ENCODE peak calls at places on chromosomes 5 and 9, in four cellular contexts. A is cardiac fibroblast, Z is suprapubic skin, V is OCI-LY7. S is an unnamed sample.

GRCh38 chr5:142748132-142748531 is 22.0 kb upstream of the ARHGAP26 start:
- DNase-seq in A (peak), Z (no peak), V (no peak), S (no peak)

GRCh38 chr9:106084702-106085101 is 390.4 kb downstream of the TMEM38B start:
- DNase-seq in A (no peak), Z (no peak), V (no peak), S (no peak)

GRCh38 chr9:32161209-32161608 is 223.2 kb upstream of the ACO1 start:
- DNase-seq in A (no peak), Z (no peak), V (no peak), S (no peak)

GRCh38 chr5:119418782-119419101 is 33.6 kb upstream of the HSD17B4 start:
- DNase-seq in A (no peak), Z (no peak), V (peak), S (no peak)

GRCh38 chr9:132214027-132214622 is 52.3 kb downstream of the NTNG2 start:
- DNase-seq in A (peak), Z (no peak), V (no peak), S (no peak)

GRCh38 chr5:65994117-65994786 is 67.9 kb downstream of the ERBIN start:
- DNase-seq in A (no peak), Z (no peak), V (no peak), S (no peak)

GRCh38 chr9:134625361-134626140 is 16.1 kb upstream of the COL5A1 start:
- DNase-seq in A (peak), Z (peak), V (no peak), S (no peak)

GRCh38 chr9:93649610-93650261 is 73.4 kb downstream of the PHF2 start:
- DNase-seq in A (no peak), Z (no peak), V (no peak), S (no peak)

GRCh38 chr5:74441616-74442015 is 198.9 kb downstream of the ENC1 start:
- DNase-seq in A (no peak), Z (no peak), V (no peak), S (no peak)

GRCh38 chr5:45695680-45696093 is 493 bp downstream of the HCN1 start:
- DNase-seq in A (no peak), Z (no peak), V (no peak), S (peak)

GRCh38 chr9:120936011-120936763 is 9.6 kb upstream of the TRAF1 start:
- DNase-seq in A (peak), Z (peak), V (peak), S (peak)

GRCh38 chr9:69496803-69497450 is 171.9 kb downstream of the ENTREP1 start:
- DNase-seq in A (no peak), Z (no peak), V (no peak), S (no peak)

GRCh38 chr9:134058716-134059115 is 9.1 kb downstream of the BRD3 start:
- DNase-seq in A (peak), Z (no peak), V (no peak), S (no peak)

GRCh38 chr5:6175172-6175855 is 203.0 kb downstream of the MED10 start:
- DNase-seq in A (no peak), Z (no peak), V (no peak), S (no peak)

GRCh38 chr5:172586118-172587060 is 54.7 kb upstream of the NEURL1B start:
- DNase-seq in A (no peak), Z (no peak), V (no peak), S (no peak)

GRCh38 chr5:144275329-144275728 is 104.7 kb downstream of the KCTD16 start:
- DNase-seq in A (no peak), Z (no peak), V (no peak), S (no peak)

GRCh38 chr5:68331202-68332108 is 115.9 kb downstream of the PIK3R1 start:
- DNase-seq in A (peak), Z (no peak), V (no peak), S (peak)

GRCh38 chr9:81141952-81142351 is 547.4 kb downstream of the TLE1 start:
- DNase-seq in A (no peak), Z (no peak), V (no peak), S (no peak)

GRCh38 chr5:58085800-58086199 is 374.1 kb downstream of the PLK2 start:
- DNase-seq in A (peak), Z (no peak), V (no peak), S (no peak)

GRCh38 chr5:97494465-97494864 is 311.4 kb upstream of the RIOK2 start:
- DNase-seq in A (no peak), Z (no peak), V (no peak), S (no peak)

GRCh38 chr5:14178671-14179211 is 35.6 kb downstream of the TRIO start:
- DNase-seq in A (peak), Z (no peak), V (no peak), S (no peak)

GRCh38 chr5:7904170-7904569 is 35.2 kb downstream of the MTRR start:
- DNase-seq in A (peak), Z (no peak), V (no peak), S (no peak)

GRCh38 chr5:52995095-52995494 is 5.9 kb downstream of the ITGA2 start:
- DNase-seq in A (no peak), Z (no peak), V (no peak), S (no peak)

GRCh38 chr5:158856295-158856694 is 243.4 kb downstream of the EBF1 start:
- DNase-seq in A (peak), Z (no peak), V (no peak), S (no peak)

GRCh38 chr5:108079754-108080153 is 302.1 kb downstream of the FBXL17 start:
- DNase-seq in A (peak), Z (no peak), V (no peak), S (no peak)

GRCh38 chr9:3567988-3568387 is 42.2 kb upstream of the RFX3 start:
- DNase-seq in A (no peak), Z (no peak), V (no peak), S (no peak)
- TF ChIP-seq CTCF in A (no peak), Z (no peak), V (no peak), S (no peak)

GRCh38 chr5:157740211-157740610 is 3.3 kb upstream of the LSM11 start:
- DNase-seq in A (no peak), Z (no peak), V (peak), S (peak)
- TF ChIP-seq CTCF in A (peak), Z (no peak), V (peak), S (peak)

GRCh38 chr9:34486572-34486971 is 28.0 kb downstream of the DNAI1 start:
- DNase-seq in A (no peak), Z (no peak), V (no peak), S (no peak)
- TF ChIP-seq CTCF in A (no peak), Z (no peak), V (no peak), S (no peak)

GRCh38 chr5:431001-431710 is 11.8 kb upstream of the EXOC3 start:
- DNase-seq in A (peak), Z (no peak), V (peak), S (peak)
- TF ChIP-seq CTCF in A (peak), Z (peak), V (peak), S (peak)

GRCh38 chr5:64637837-64638443 is 52.4 kb upstream of the SHISAL2B start:
- DNase-seq in A (peak), Z (no peak), V (no peak), S (no peak)
- TF ChIP-seq CTCF in A (peak), Z (no peak), V (no peak), S (peak)

DNA sequence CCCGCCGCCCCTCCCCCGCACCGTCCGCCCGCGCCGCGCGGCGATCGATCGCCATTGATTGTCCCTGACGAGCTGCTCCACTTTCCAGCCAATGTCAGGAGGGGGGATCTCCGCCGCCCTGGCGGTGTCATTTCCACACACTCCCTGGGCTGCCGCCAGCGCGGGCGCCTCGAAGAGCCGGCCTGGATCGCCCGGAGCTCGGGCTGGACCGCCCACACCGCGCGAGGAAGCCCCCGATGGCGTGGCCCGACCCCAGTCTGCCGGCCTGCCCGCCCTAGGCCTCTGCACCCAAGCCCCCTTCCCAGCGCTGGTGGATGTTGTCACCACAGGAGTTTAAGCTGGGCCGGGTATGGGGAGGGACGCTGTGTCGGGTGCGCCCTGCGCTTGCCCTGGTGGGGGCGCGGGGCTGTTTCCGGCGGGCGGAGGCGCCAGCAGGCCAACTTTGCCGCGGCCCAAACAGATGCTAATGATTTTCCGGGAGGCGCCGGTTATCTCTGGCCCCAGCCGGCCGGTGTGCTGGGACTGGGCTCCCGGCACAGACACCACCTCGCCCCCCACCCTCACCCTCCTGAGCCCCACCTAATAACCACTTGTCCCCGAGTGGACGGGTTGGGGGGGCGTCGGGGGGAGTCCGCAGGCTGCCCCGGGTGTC is 10.6 kb upstream of the CXXC5 start:
- DNase-seq in A (peak), Z (peak), V (peak), S (peak)
- TF ChIP-seq CTCF in A (no peak), Z (no peak), V (peak), S (peak)

GRCh38 chr5:82176115-82176514 is 102.0 kb downstream of the RPS23 start:
- DNase-seq in A (peak), Z (no peak), V (no peak), S (no peak)

GRCh38 chr5:82174919-82175219 is 103.3 kb downstream of the RPS23 start:
- DNase-seq in A (no peak), Z (no peak), V (no peak), S (no peak)

GRCh38 chr5:82169892-82170291 is 108.3 kb downstream of the RPS23 start:
- DNase-seq in A (no peak), Z (no peak), V (no peak), S (peak)

GRCh38 chr5:82178378-82178777 is 99.8 kb downstream of the RPS23 start:
- DNase-seq in A (no peak), Z (no peak), V (no peak), S (no peak)

DNA sequence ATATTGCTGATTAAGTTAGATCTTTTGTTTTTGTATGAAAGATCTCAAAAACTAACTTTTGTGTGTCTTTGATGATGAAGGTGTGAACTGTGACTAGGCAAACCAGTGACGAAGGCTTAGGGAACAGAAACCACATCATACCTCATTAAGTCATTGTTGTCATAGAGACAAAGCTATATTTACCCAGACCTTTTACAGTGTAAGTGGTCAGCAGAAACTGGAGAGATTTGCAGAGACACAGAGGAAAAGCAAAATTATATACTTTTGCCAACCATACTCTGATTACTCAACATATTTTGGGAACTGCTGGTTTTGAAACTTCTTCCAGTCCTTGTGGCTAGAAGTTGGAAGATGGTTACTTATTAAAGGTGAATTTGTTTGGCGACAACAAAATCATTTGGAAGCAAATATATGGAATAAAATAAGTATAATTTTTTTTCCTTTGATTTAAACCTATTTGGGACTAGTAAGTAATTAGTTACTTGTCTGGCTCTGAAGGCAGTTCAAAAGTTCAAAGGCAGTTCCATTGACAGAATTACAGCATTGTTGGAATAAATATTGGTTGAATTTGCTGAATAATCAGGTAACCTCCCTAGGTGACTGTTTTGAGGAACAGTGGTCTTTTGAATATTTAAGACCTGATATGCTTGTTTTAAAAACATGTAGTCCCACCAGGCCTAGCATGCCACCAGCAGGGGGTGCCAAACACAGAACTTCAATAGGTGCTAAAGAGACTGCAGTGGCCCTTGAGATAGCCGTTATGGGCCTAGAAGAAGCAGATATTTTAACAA is 103.8 kb downstream of the RPS23 start:
- DNase-seq in A (peak), Z (no peak), V (peak), S (peak)
- TF ChIP-seq CTCF in A (peak), Z (no peak), V (peak), S (peak)

GRCh38 chr5:35436441-35437057 is 181.1 kb upstream of the SPEF2 start:
- DNase-seq in A (peak), Z (no peak), V (peak), S (peak)
- TF ChIP-seq CTCF in A (peak), Z (no peak), V (peak), S (peak)

DNA sequence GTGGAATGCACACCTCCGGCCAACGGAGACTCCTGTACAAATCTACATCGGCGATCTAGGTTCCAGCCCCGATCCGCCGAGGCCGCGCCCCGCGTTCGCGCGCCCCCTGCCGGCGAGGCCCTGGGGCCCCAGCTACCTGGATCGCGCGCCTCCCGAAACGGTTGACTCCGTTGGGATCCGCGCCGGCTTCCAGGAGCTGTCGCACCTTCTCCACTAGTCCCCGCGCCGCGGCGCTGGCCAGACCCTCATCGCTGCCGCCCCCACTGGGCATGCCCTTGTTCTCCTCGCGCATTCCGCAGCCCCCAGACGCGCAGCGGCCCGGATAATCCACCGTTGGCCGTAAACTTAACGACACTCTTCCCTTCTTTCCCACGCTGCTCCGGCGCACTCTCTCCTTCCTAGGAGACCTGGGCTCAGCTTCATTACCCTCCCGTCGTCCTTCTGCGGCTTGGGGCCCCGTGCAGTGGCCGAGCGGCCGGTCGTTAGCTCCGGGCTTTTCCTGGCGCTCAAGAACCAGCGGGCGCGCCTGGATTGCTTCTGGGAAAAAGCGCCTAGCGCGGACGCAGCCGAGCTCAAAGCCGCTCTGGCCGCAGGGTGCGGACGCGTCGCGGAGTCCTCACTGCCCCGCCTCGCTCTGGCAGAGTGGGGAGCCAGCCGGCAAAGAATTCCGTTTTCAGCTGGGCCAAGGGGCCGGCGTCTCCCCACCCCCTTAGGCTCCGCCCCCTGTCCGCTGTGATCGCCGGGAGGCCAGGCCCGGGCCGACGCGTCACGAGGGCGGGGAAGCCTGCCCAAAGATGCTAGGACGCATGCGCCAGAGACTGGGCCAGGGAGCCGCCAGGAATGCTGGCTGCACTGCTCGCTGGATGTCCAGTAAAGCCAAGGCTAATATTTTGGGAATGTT is at the start of gene CDKN2B:
- DNase-seq in A (peak), Z (peak), V (peak), S (peak)
- TF ChIP-seq CTCF in A (peak), Z (peak), V (peak), S (peak)